ENCODE peak calls at places on chromosomes 12 and 14, in eight cellular contexts. One of them, this sample, is unnamed.

GRCh38 chr14:99418217-99418616 is 62.4 kb downstream of the SETD3 start:
- DNase-seq in COR-L47: no peak
- DNase-seq in NCI-H1092 treated with DMSO at 0.1 percent for 48 hours: no peak
- DNase-seq in GM04504: no peak
- DNase-seq in IMR-90: no peak
- DNase-seq in HFF-Myc: no peak
- DNase-seq in mucosa of descending colon: no peak
- DNase-seq in foreskin fibroblast: no peak
- DNase-seq in this sample: no peak

GRCh38 chr12:71166280-71166679 is 8.5 kb upstream of the TSPAN8 start:
- DNase-seq in COR-L47: no peak
- DNase-seq in NCI-H1092 treated with DMSO at 0.1 percent for 48 hours: no peak
- DNase-seq in GM04504: no peak
- DNase-seq in IMR-90: no peak
- DNase-seq in HFF-Myc: no peak
- DNase-seq in mucosa of descending colon: no peak
- DNase-seq in foreskin fibroblast: no peak
- DNase-seq in this sample: no peak

GRCh38 chr12:123152823-123153222 is 1.9 kb upstream of the PITPNM2 start:
- DNase-seq in COR-L47: no peak
- DNase-seq in NCI-H1092 treated with DMSO at 0.1 percent for 48 hours: no peak
- DNase-seq in GM04504: no peak
- DNase-seq in IMR-90: no peak
- DNase-seq in HFF-Myc: no peak
- DNase-seq in mucosa of descending colon: no peak
- DNase-seq in foreskin fibroblast: no peak
- DNase-seq in this sample: no peak

GRCh38 chr12:62194616-62195015 is 65.6 kb upstream of the USP15 start:
- DNase-seq in COR-L47: no peak
- DNase-seq in NCI-H1092 treated with DMSO at 0.1 percent for 48 hours: no peak
- DNase-seq in GM04504: no peak
- DNase-seq in IMR-90: no peak
- DNase-seq in HFF-Myc: no peak
- DNase-seq in mucosa of descending colon: no peak
- DNase-seq in foreskin fibroblast: peak
- DNase-seq in this sample: no peak

GRCh38 chr12:92539966-92540791 is 162.6 kb upstream of the PLEKHG7 start:
- DNase-seq in COR-L47: no peak
- DNase-seq in NCI-H1092 treated with DMSO at 0.1 percent for 48 hours: peak
- DNase-seq in GM04504: no peak
- DNase-seq in IMR-90: no peak
- DNase-seq in HFF-Myc: no peak
- DNase-seq in mucosa of descending colon: no peak
- DNase-seq in foreskin fibroblast: no peak
- DNase-seq in this sample: no peak

GRCh38 chr14:62158779-62159178 is 396.6 kb downstream of the SNAPC1 start:
- DNase-seq in COR-L47: no peak
- DNase-seq in NCI-H1092 treated with DMSO at 0.1 percent for 48 hours: no peak
- DNase-seq in GM04504: no peak
- DNase-seq in IMR-90: no peak
- DNase-seq in HFF-Myc: no peak
- DNase-seq in mucosa of descending colon: no peak
- DNase-seq in foreskin fibroblast: no peak
- DNase-seq in this sample: no peak

GRCh38 chr12:89345830-89346740 is 6.2 kb downstream of the DUSP6 start:
- DNase-seq in COR-L47: peak
- DNase-seq in NCI-H1092 treated with DMSO at 0.1 percent for 48 hours: peak
- DNase-seq in GM04504: no peak
- DNase-seq in IMR-90: peak
- DNase-seq in HFF-Myc: peak
- DNase-seq in mucosa of descending colon: peak
- DNase-seq in foreskin fibroblast: peak
- DNase-seq in this sample: peak

GRCh38 chr12:68884251-68884650 is 48.7 kb downstream of the CPM start:
- DNase-seq in COR-L47: no peak
- DNase-seq in NCI-H1092 treated with DMSO at 0.1 percent for 48 hours: no peak
- DNase-seq in GM04504: no peak
- DNase-seq in IMR-90: no peak
- DNase-seq in HFF-Myc: no peak
- DNase-seq in mucosa of descending colon: no peak
- DNase-seq in foreskin fibroblast: no peak
- DNase-seq in this sample: no peak

GRCh38 chr14:51828017-51828797 is 32.2 kb upstream of the GNG2 start:
- DNase-seq in COR-L47: no peak
- DNase-seq in NCI-H1092 treated with DMSO at 0.1 percent for 48 hours: no peak
- DNase-seq in GM04504: no peak
- DNase-seq in IMR-90: peak
- DNase-seq in HFF-Myc: no peak
- DNase-seq in mucosa of descending colon: peak
- DNase-seq in foreskin fibroblast: peak
- DNase-seq in this sample: peak

GRCh38 chr12:51424094-51424661 is 453 bp upstream of the SLC4A8 start:
- DNase-seq in COR-L47: no peak
- DNase-seq in NCI-H1092 treated with DMSO at 0.1 percent for 48 hours: no peak
- DNase-seq in GM04504: no peak
- DNase-seq in IMR-90: no peak
- DNase-seq in HFF-Myc: no peak
- DNase-seq in mucosa of descending colon: no peak
- DNase-seq in foreskin fibroblast: peak
- DNase-seq in this sample: no peak